ENCODE peak calls at places on chromosomes 13 and 19, in four cellular contexts. H, G, M and S are unnamed samples.

GRCh38 chr13:100789481-100789880 is 114.9 kb upstream of the TMTC4 start:
- DNase-seq in M (no peak), G (peak), H (no peak), S (no peak)

GRCh38 chr19:16062789-16063188 is 13.5 kb upstream of the TPM4 start:
- DNase-seq in M (peak), H (peak), G (peak), S (no peak)

GRCh38 chr19:33060586-33060985 is 4.1 kb downstream of the RHPN2 start:
- DNase-seq in G (no peak), H (no peak), M (no peak), S (no peak)

GRCh38 chr19:13007292-13008045 is 12.2 kb downstream of the NFIX start:
- DNase-seq in M (peak), G (no peak), H (peak), S (no peak)

GRCh38 chr19:55086730-55087541 is 11.3 kb downstream of the EPS8L1 start:
- DNase-seq in H (peak), G (peak), M (peak), S (peak)

GRCh38 chr19:56110515-56111448 is 10.3 kb downstream of the ZNF787 start:
- DNase-seq in H (peak), M (peak), G (no peak), S (peak)

GRCh38 chr13:89375839-89376238 is 1704.7 kb downstream of the SLITRK5 start:
- DNase-seq in M (no peak), H (no peak), G (peak), S (no peak)

GRCh38 chr13:35500071-35500595 is 23.6 kb upstream of the MAB21L1 start:
- DNase-seq in H (no peak), G (no peak), M (no peak), S (no peak)

GRCh38 chr19:58024661-58025060 is 9.2 kb upstream of the ZSCAN1 start:
- DNase-seq in G (no peak), H (no peak), M (no peak), S (no peak)

GRCh38 chr13:79432992-79433391 is 26.9 kb upstream of the RBM26 start:
- DNase-seq in M (no peak), G (no peak), H (no peak), S (no peak)

GRCh38 chr13:75101997-75102720 is 379.8 kb downstream of the TBC1D4 start:
- DNase-seq in H (no peak), M (no peak), G (no peak), S (no peak)

GRCh38 chr13:48838193-48839000 is 137.3 kb upstream of the FNDC3A start:
- DNase-seq in M (no peak), G (no peak), H (no peak), S (no peak)

GRCh38 chr19:16249826-16250434 is 52.2 kb downstream of the AP1M1 start:
- DNase-seq in M (no peak), G (no peak), H (no peak), S (no peak)

GRCh38 chr13:76168661-76169060 is 532.5 kb downstream of the LMO7 start:
- DNase-seq in H (no peak), G (no peak), M (no peak), S (no peak)

GRCh38 chr13:32905063-32905863 is 111.0 kb upstream of the KL start:
- DNase-seq in G (peak), M (no peak), H (no peak), S (no peak)

GRCh38 chr13:109569938-109570711 is 216.3 kb downstream of the IRS2 start:
- DNase-seq in G (no peak), M (no peak), H (no peak), S (no peak)

GRCh38 chr13:99067160-99067985 is 89.5 kb upstream of the DOCK9 start:
- DNase-seq in H (no peak), G (no peak), M (peak), S (no peak)

GRCh38 chr19:17450264-17451075 is 2.0 kb upstream of the TMEM221 start:
- DNase-seq in M (no peak), H (no peak), G (no peak), S (no peak)

GRCh38 chr13:87671824-87672603 is 843 bp downstream of the SLITRK5 start:
- DNase-seq in M (no peak), G (peak), H (no peak), S (no peak)

GRCh38 chr19:34257559-34257924 is 3.2 kb downstream of the GARRE1 start:
- DNase-seq in G (no peak), M (no peak), H (no peak), S (no peak)

GRCh38 chr13:29196409-29197074 is 376.4 kb downstream of the MTUS2 start:
- DNase-seq in M (no peak), G (no peak), H (no peak), S (no peak)

GRCh38 chr19:45542234-45542668 is 35.0 kb downstream of the VASP start:
- DNase-seq in M (no peak), G (no peak), H (no peak), S (no peak)

GRCh38 chr19:18396471-18397241 is 766 bp downstream of the LRRC25 start:
- DNase-seq in M (no peak), G (no peak), H (no peak), S (peak)

GRCh38 chr13:35499131-35500051 is 22.9 kb upstream of the MAB21L1 start:
- DNase-seq in H (no peak), M (no peak), G (no peak), S (no peak)

GRCh38 chr13:59547950-59548349 is 615.8 kb downstream of the DIAPH3 start:
- DNase-seq in M (no peak), G (no peak), H (no peak), S (no peak)

GRCh38 chr19:58356236-58356970 is 3.1 kb upstream of the A1BG start:
- DNase-seq in G (peak), M (no peak), H (no peak), S (no peak)

GRCh38 chr19:16252459-16253205 is 54.9 kb downstream of the AP1M1 start:
- DNase-seq in M (peak), G (no peak), H (no peak), S (no peak)

GRCh38 chr19:44848036-44848804 is 2.1 kb downstream of the NECTIN2 start:
- DNase-seq in G (peak), H (peak), M (peak), S (no peak)

GRCh38 chr19:55153652-55154264 is 3.8 kb downstream of the TNNI3 start:
- DNase-seq in G (no peak), H (no peak), M (no peak), S (no peak)

GRCh38 chr13:47463726-47464125 is 537.3 kb downstream of the SUCLA2 start:
- DNase-seq in G (no peak), H (no peak), M (no peak), S (no peak)

GRCh38 chr13:107811233-107811632 is 404.1 kb downstream of the LIG4 start:
- DNase-seq in M (no peak), G (peak), H (no peak), S (no peak)
- TF ChIP-seq CTCF in M (no peak), G (no peak), H (no peak), S (no peak)

GRCh38 chr19:48511800-48512503 is at the start of gene LMTK3:
- DNase-seq in M (peak), H (no peak), G (peak), S (no peak)

GRCh38 chr19:48511321-48511731 is 309 bp downstream of the LMTK3 start:
- DNase-seq in M (no peak), G (no peak), H (no peak), S (no peak)

GRCh38 chr19:48508729-48509310 is 2.8 kb downstream of the LMTK3 start:
- DNase-seq in H (no peak), G (no peak), M (no peak), S (no peak)

GRCh38 chr19:48509467-48510194 is 2.0 kb downstream of the LMTK3 start:
- DNase-seq in H (no peak), M (no peak), G (peak), S (no peak)

GRCh38 chr19:48510421-48511268 is 990 bp downstream of the LMTK3 start:
- DNase-seq in H (peak), M (peak), G (peak), S (peak)
- TF ChIP-seq CTCF in H (no peak), M (no peak), G (no peak), S (no peak)

DNA sequence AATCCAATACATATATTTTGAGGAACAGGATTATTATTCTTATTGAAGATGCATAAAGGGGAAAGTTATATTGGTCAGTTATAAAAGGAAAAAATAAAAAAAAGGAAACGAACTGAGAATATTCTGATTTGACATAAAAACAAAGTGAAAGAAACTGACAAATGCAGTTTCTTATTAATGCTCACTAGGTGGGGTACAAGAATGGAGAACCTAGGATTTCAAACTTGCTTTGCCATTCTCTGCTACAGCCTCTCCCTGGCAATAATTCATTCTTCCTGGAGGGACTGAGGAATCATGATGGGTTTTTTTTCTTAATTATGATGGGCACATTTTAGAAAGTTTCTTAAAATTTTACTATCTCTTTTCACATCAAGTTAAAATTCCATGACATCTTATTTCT is 154.9 kb downstream of the PCDH9 start:
- DNase-seq in H (no peak), G (no peak), M (no peak), S (no peak)
- TF ChIP-seq CTCF in H (peak), G (no peak), M (no peak), S (peak)

GRCh38 chr19:48631254-48631653 is 5.9 kb downstream of the DBP start:
- DNase-seq in H (no peak), M (no peak), G (peak), S (no peak)

GRCh38 chr19:48633148-48634035 is 3.8 kb downstream of the DBP start:
- DNase-seq in M (peak), H (no peak), G (no peak), S (no peak)

GRCh38 chr19:48634424-48635262 is 2.5 kb downstream of the DBP start:
- DNase-seq in H (peak), M (peak), G (peak), S (peak)

GRCh38 chr19:48634036-48634342 is 3.2 kb downstream of the DBP start:
- DNase-seq in H (no peak), M (no peak), G (no peak), S (no peak)

DNA sequence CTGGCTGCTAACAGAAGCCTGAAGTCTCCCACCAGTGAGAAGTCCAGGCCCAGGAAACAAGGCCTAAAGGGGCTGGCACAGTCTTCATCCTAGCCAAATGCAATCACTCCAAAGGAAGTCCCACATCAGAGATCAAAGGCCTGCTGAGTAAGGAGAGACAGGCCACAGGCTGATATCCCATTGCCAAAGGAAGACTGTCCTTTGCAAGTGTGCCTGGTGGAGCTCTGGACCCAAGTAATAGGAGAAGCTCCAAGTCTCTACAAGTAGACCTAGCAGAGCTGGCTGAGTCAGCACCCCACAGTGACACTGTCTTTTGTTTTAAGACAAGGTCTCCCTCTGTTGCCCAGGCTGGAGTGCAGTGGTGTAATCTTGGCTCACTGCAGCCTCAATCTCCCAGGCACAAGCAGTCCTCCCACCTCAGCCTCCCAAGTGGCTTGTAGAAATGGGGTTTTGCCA is 4.5 kb downstream of the DBP start:
- DNase-seq in M (no peak), G (no peak), H (no peak), S (no peak)
- TF ChIP-seq CTCF in M (no peak), G (no peak), H (no peak), S (no peak)

GRCh38 chr19:38557205-38557799 is 60.5 kb downstream of the MAP4K1 start:
- DNase-seq in G (no peak), H (no peak), M (peak), S (no peak)
- TF ChIP-seq CTCF in G (no peak), H (no peak), M (no peak), S (no peak)